ENCODE peak calls at places on chromosomes 16 and 17, in six cellular contexts. V, N, E, T, R and Q are unnamed samples. For H3K4me1, the result is how much of the 10 kb centered on the place peaks cover.

GRCh38 chr17:45427181-45427835 is 5.4 kb downstream of the ARHGAP27 start:
- DNase-seq in N (no peak), T (no peak), V (no peak), R (no peak), E (no peak), Q (no peak)

GRCh38 chr17:49497147-49498036 is 2.3 kb downstream of the NGFR start:
- DNase-seq in E (peak), V (peak), R (no peak), N (peak), T (no peak), Q (no peak)

GRCh38 chr17:37519241-37519985 is 29.7 kb downstream of the DUSP14 start:
- DNase-seq in T (no peak), E (no peak), N (no peak), V (no peak), R (no peak), Q (no peak)

GRCh38 chr16:11956558-11956957 is 8.5 kb upstream of the TNFRSF17 start:
- DNase-seq in N (no peak), T (no peak), R (no peak), E (no peak), V (no peak), Q (no peak)

GRCh38 chr17:48998557-48999440 is 1.6 kb downstream of the IGF2BP1 start:
- DNase-seq in R (no peak), T (no peak), N (no peak), E (no peak), V (no peak), Q (no peak)

GRCh38 chr16:83374951-83375350 is 432.8 kb upstream of the HSBP1 start:
- DNase-seq in V (no peak), R (no peak), N (no peak), E (no peak), T (no peak), Q (no peak)

GRCh38 chr17:50772251-50772650 is 4.9 kb upstream of the ANKRD40CL start:
- DNase-seq in V (no peak), E (no peak), N (peak), R (no peak), T (no peak), Q (no peak)

GRCh38 chr17:15154618-15155017 is 110.5 kb downstream of the PMP22 start:
- DNase-seq in E (no peak), N (no peak), R (no peak), V (no peak), T (no peak), Q (no peak)

GRCh38 chr16:57957396-57958392 is 13.2 kb downstream of the CNGB1 start:
- DNase-seq in E (no peak), T (no peak), R (no peak), N (no peak), V (no peak), Q (no peak)

GRCh38 chr17:46765491-46765890 is 53.0 kb downstream of the WNT3 start:
- DNase-seq in E (no peak), T (no peak), V (no peak), R (no peak), N (no peak), Q (no peak)

GRCh38 chr16:30948087-30948955 is 547 bp upstream of the ORAI3 start:
- DNase-seq in T (no peak), R (peak), N (peak), V (peak), E (peak), Q (peak)

GRCh38 chr16:28859326-28859725 is 4.3 kb upstream of the SH2B1 start:
- DNase-seq in V (no peak), N (no peak), R (no peak), T (no peak), E (no peak), Q (no peak)

GRCh38 chr16:56684256-56684925 is 2.1 kb downstream of the MT1X start:
- DNase-seq in R (no peak), E (no peak), N (no peak), V (no peak), T (no peak), Q (peak)

GRCh38 chr17:57655564-57655963 is 89.5 kb downstream of the CCDC182 start:
- DNase-seq in R (no peak), T (no peak), N (no peak), V (no peak), E (no peak), Q (no peak)

GRCh38 chr17:79388556-79389295 is 222.1 kb downstream of the RBFOX3 start:
- DNase-seq in T (no peak), E (peak), R (peak), V (no peak), N (peak), Q (peak)

GRCh38 chr17:20275653-20276052 is 191.7 kb downstream of the LGALS9B start:
- DNase-seq in E (no peak), V (no peak), R (no peak), T (no peak), N (no peak), Q (no peak)

GRCh38 chr16:83769397-83770008 is 38.3 kb upstream of the HSBP1 start:
- DNase-seq in V (no peak), E (no peak), T (no peak), R (no peak), N (no peak), Q (no peak)

GRCh38 chr17:77285594-77286390 is 145.0 kb downstream of the SEC14L1 start:
- DNase-seq in R (no peak), E (peak), N (peak), T (no peak), V (peak), Q (peak)

GRCh38 chr16:61246592-61246991 is 789.6 kb downstream of the CDH8 start:
- DNase-seq in N (no peak), T (no peak), V (no peak), E (no peak), R (no peak), Q (no peak)

GRCh38 chr16:89712476-89712805 is 8.3 kb downstream of the VPS9D1 start:
- DNase-seq in R (no peak), V (no peak), E (no peak), N (no peak), T (no peak), Q (no peak)

GRCh38 chr16:83137326-83137770 is 510.6 kb downstream of the CDH13 start:
- DNase-seq in E (no peak), T (no peak), R (no peak), V (no peak), N (peak), Q (no peak)

DNA sequence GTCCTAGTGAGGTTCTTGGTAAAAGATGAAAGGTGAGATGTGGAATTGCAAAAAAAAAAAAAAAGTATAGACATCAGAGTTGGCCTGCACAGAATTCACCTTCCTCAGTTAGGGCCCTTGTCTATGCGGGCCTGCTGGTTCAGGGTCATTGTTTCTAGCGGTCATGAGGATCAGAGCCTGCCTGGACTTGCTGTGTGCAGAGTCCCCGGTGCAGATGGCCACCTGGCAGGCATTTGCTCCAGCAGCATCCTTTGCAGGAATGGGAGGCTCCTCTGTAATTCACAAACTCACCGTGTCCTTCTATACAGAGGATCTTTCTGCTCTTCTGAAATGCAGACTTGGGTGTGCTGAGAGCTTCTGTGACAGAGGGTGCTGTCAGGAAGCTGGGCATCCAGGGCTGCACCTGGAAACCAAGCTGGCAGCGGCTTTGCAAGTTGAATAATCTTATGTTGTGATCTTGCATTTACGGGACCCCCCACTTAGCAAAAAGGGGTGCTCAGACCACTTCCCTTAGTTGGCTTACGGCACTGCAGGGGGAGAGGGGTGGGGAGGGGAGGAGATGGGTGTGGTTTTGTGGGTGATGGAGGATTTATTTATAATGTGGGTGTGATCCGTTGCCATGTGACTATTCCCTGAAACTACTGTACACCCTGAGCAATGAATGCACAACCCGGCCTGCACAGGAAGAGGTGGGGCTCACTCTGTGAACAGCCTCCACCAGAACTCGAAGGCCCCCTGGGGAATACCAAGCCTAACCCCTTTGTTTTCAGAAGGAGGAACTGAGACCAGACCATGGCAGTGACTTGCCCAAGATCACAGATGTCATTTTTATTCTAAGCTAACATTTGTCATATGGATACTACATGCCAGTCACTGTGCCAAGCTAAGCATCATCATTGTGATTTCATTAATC is 178.2 kb downstream of the PRKCB start:
- DNase-seq in V (no peak), T (peak), R (no peak), N (peak), E (no peak), Q (no peak)
- TF ChIP-seq POLR2A in V (no peak), T (no peak), R (no peak), N (no peak), E (no peak), Q (no peak)

GRCh38 chr17:17058304-17058703 is 16.0 kb downstream of the MPRIP start:
- DNase-seq in N (no peak), R (no peak), V (no peak), E (no peak), T (no peak), Q (no peak)
- H3K4me1 ChIP-seq in N (under half), R (under half), V (under half), E (half or more), T (half or more), Q (under half)

GRCh38 chr17:66190738-66191606 is 961 bp downstream of the CEP112 start:
- DNase-seq in R (no peak), E (peak), N (no peak), T (no peak), V (no peak), Q (no peak)

GRCh38 chr17:66187718-66188117 is 4.2 kb downstream of the CEP112 start:
- DNase-seq in R (no peak), N (no peak), E (no peak), T (no peak), V (no peak), Q (no peak)

GRCh38 chr17:66192378-66192687 is 400 bp upstream of the CEP112 start:
- DNase-seq in E (no peak), T (no peak), V (no peak), R (no peak), N (no peak), Q (no peak)

GRCh38 chr17:66185842-66186241 is 6.1 kb downstream of the CEP112 start:
- DNase-seq in E (no peak), R (no peak), T (no peak), N (no peak), V (no peak), Q (no peak)

DNA sequence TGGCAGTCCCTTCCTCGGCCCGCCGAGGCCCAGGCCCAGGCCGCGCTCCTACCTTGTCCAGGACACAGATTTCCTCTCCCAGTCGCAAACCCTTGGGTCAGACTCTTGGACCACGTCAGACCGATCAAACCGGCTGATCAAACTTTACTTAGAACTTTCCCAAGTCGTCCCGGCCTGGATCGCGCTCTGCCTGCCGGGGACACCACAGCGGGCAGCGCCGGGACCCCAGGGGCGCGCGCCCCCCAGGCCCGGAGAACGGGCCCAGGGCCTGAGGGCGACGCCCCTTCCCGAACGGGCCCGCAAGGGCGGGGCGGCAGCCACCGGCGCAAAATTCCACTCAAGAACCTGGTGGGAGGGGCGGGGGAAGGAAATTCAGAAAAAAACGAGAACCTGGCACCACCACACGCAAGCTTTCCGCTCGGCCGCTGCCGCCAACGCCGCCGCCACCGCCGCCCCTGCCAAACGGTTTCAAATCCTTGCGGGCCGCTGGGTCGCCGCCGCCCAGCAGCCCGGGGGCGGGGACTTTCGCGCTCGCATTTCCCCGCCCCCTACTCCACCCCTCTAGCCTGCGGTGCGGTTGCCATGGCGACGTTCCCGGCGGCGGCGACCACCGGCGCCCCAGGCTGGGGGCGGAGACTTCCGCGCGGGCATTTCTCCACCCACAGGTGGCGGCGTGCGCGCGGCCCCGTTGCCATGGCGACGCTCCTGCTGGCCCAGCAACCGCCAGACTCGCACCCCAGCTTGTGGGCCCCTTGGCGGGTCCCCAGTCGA is at the start of gene CEP112:
- DNase-seq in E (peak), N (peak), R (peak), V (peak), T (no peak), Q (peak)
- TF ChIP-seq POLR2A in E (peak), N (no peak), R (no peak), V (peak), T (peak), Q (peak)

GRCh38 chr17:6919158-6919557 is 76.7 kb upstream of the ALOX12 start:
- DNase-seq in N (no peak), T (no peak), R (no peak), E (no peak), V (no peak), Q (no peak)

GRCh38 chr17:6928193-6928592 is 67.7 kb upstream of the ALOX12 start:
- DNase-seq in R (no peak), E (no peak), T (no peak), V (no peak), N (no peak), Q (no peak)

GRCh38 chr17:6923385-6923784 is 72.5 kb upstream of the ALOX12 start:
- DNase-seq in N (no peak), E (no peak), R (no peak), T (no peak), V (no peak), Q (no peak)

GRCh38 chr17:6927290-6927844 is 68.5 kb upstream of the ALOX12 start:
- DNase-seq in R (no peak), N (no peak), T (no peak), V (no peak), E (no peak), Q (no peak)

GRCh38 chr17:6924121-6924676 is 71.7 kb upstream of the ALOX12 start:
- DNase-seq in V (no peak), R (no peak), E (no peak), N (no peak), T (no peak), Q (no peak)
- H3K4me1 ChIP-seq in V (under half), R (under half), E (under half), N (under half), T (under half), Q (under half)

DNA sequence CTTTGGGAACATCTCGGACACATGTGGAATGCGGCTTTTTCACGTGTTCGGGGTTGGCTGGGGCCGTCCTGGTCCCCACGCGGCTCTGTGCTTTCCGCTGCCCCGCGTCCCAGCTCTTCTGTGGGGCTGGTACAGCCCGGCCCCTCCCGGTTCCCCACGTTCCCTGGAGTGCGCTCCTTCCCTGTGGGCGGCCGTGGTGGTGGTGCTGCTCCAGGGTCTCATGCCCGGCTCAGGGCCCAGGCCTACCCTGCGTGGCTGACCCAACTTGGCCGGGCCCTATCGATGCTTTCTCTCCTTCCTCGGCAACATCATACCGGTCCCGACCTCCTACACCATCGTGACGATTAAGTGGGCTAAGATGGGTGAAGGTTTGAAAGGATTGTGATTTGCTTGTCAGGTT is 3.3 kb downstream of the TELO2 start:
- DNase-seq in R (no peak), E (no peak), T (no peak), N (no peak), V (no peak), Q (no peak)
- TF ChIP-seq POLR2A in R (no peak), E (no peak), T (no peak), N (no peak), V (no peak), Q (no peak)

GRCh38 chr17:82601447-82602000 is 46.7 kb downstream of the WDR45B start:
- DNase-seq in N (no peak), E (no peak), R (no peak), V (no peak), T (no peak), Q (no peak)
- H3K4me1 ChIP-seq in N (under half), E (under half), R (under half), V (under half), T (under half), Q (under half)

GRCh38 chr17:8189711-8190477 is at the start of gene BORCS6:
- DNase-seq in R (peak), N (peak), E (peak), T (peak), V (peak), Q (peak)
- TF ChIP-seq POLR2A in R (no peak), N (peak), E (peak), T (peak), V (peak), Q (peak)

GRCh38 chr17:65535777-65536572 is 25.5 kb downstream of the AXIN2 start:
- DNase-seq in T (no peak), N (no peak), R (no peak), V (no peak), E (no peak), Q (peak)
- H3K4me1 ChIP-seq in T (half or more), N (under half), R (under half), V (under half), E (under half), Q (under half)

DNA sequence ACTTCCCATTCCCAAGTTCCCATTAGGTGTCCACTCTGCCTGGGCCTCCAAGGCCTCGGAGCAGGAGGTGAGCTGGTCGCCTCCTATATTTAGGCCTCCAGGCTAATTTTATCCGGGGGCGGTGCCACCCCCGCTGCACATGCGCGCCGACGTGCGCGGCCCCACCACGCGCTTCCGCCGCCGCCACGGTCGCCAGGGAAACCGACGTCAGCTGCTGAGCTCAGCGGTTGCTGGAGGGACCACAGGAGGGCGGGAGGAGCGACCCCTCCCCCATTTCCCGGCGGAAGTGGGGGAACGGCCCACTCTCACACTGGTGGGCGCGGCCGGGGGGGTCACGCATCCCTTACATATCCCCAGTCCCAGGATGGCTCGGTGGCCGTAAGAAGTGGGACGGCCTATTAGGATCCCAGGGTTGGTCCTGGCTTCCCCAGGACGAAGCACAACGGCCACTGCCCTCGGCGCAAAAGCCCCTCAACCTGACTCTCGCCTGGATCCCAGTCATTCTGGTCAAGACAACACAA is 1.0 kb downstream of the PER1 start:
- DNase-seq in T (peak), N (peak), R (no peak), V (peak), E (no peak), Q (peak)
- TF ChIP-seq POLR2A in T (no peak), N (no peak), R (no peak), V (peak), E (no peak), Q (peak)

DNA sequence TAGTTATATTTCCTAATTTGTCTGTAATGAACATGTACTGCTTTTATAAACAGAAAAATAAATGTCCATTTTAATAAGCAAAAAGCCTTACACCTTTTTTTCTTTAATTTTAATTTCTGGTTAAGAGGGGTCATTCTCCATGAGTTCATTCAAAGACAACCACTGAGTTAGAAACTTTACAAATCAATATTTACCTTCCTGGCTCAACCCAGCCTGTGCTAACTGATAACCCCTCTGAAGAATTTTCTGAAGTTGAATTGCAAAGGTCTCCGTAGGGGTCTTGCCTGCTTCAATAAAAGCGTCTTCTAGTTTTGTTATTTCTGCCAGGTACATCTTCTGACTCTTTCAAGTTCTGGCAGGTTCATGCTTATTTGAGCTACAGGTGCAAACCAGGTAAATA is 440.4 kb upstream of the SALL1 start:
- DNase-seq in R (no peak), N (no peak), E (no peak), T (no peak), V (no peak), Q (no peak)
- H3K4me1 ChIP-seq in R (under half), N (under half), E (under half), T (under half), V (under half), Q (under half)